ENCODE peak calls at places on chromosome 16, in seven cellular contexts. P is choroid plexus epithelial cell, V is tibial nerve, K is coronary artery, U is heart left ventricle, T is prostate gland, J is upper lobe of right lung. R is an unnamed sample.

GRCh38 chr16:68276223-68276622 is 11.9 kb downstream of the SLC7A6 start:
- DNase-seq in P (no peak), V (no peak), K (no peak), U (no peak), T (no peak), J (no peak), R (no peak)

GRCh38 chr16:56408379-56409098 is 16.8 kb downstream of the AMFR start:
- DNase-seq in P (no peak), V (no peak), K (no peak), U (no peak), T (no peak), J (no peak), R (no peak)

GRCh38 chr16:11349599-11350276 is 4.5 kb downstream of the RMI2 start:
- DNase-seq in P (no peak), V (peak), K (peak), U (peak), T (peak), J (peak), R (no peak)

GRCh38 chr16:1048442-1049112 is 24.0 kb upstream of the SSTR5 start:
- DNase-seq in P (peak), V (peak), K (no peak), U (peak), T (no peak), J (no peak), R (no peak)

GRCh38 chr16:29779474-29779873 is 1.4 kb downstream of the ZG16 start:
- DNase-seq in P (no peak), V (no peak), K (no peak), U (no peak), T (no peak), J (no peak), R (no peak)

GRCh38 chr16:1825864-1826690 is 548 bp downstream of the HAGH start:
- DNase-seq in P (no peak), V (no peak), K (no peak), U (peak), T (no peak), J (peak), R (peak)

GRCh38 chr16:61957075-61957474 is 79.2 kb downstream of the CDH8 start:
- DNase-seq in P (no peak), V (no peak), K (no peak), U (no peak), T (no peak), J (no peak), R (no peak)

GRCh38 chr16:3180445-3180878 is 7.5 kb upstream of the OR1F1 start:
- DNase-seq in P (no peak), V (no peak), K (no peak), U (no peak), T (no peak), J (no peak), R (no peak)

GRCh38 chr16:27972500-27972899 is 91.0 kb downstream of the GSG1L start:
- DNase-seq in P (peak), V (no peak), K (no peak), U (no peak), T (no peak), J (peak), R (peak)

GRCh38 chr16:21101631-21102420 is 48.8 kb downstream of the DNAH3 start:
- DNase-seq in P (peak), V (no peak), K (no peak), U (no peak), T (no peak), J (no peak), R (no peak)

GRCh38 chr16:57115504-57116182 is 23.3 kb downstream of the CPNE2 start:
- DNase-seq in P (peak), V (peak), K (no peak), U (peak), T (peak), J (no peak), R (no peak)

GRCh38 chr16:1706386-1707192 is 594 bp downstream of the MAPK8IP3 start:
- DNase-seq in P (peak), V (no peak), K (no peak), U (no peak), T (no peak), J (peak), R (no peak)

GRCh38 chr16:86928517-86929148 is 350.3 kb downstream of the FOXL1 start:
- DNase-seq in P (no peak), V (no peak), K (no peak), U (no peak), T (no peak), J (no peak), R (no peak)

GRCh38 chr16:86929149-86929871 is 351.0 kb downstream of the FOXL1 start:
- DNase-seq in P (peak), V (no peak), K (no peak), U (peak), T (no peak), J (no peak), R (no peak)

GRCh38 chr16:86930663-86931062 is 352.3 kb downstream of the FOXL1 start:
- DNase-seq in P (no peak), V (no peak), K (no peak), U (no peak), T (no peak), J (no peak), R (no peak)

GRCh38 chr16:86931410-86931941 is 353.1 kb downstream of the FOXL1 start:
- DNase-seq in P (peak), V (peak), K (peak), U (peak), T (no peak), J (no peak), R (no peak)

DNA sequence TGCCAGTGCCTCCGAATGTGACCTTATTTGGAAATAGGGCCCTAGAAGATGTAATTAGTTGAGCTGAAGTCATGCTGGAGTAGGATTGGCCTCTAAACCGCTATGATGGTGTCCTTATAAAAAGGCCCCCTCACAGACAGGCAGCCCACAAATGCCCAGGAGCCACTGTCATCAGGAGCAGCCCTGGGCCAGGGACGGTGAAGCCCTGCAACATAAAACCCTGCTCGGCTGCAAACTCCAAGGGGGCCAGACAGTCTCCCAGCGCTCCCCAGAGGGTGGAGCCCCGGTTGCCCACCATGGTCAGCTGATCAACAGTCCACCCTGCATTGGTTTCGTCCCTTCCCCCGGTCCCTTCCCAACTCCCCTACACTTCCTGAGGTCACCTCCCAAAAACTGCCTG is 351.7 kb downstream of the FOXL1 start:
- DNase-seq in P (no peak), V (no peak), K (no peak), U (no peak), T (no peak), J (no peak), R (no peak)
- H3K4me3 ChIP-seq in P (no peak), V (no peak), K (peak), U (no peak), T (no peak), J (no peak), R (no peak)

GRCh38 chr16:50741225-50741807 is 570 bp upstream of the CYLD start:
- DNase-seq in P (no peak), V (no peak), K (no peak), U (no peak), T (no peak), J (peak), R (no peak)
- H3K4me3 ChIP-seq in P (peak), V (peak), K (peak), U (peak), T (peak), J (peak), R (peak)

DNA sequence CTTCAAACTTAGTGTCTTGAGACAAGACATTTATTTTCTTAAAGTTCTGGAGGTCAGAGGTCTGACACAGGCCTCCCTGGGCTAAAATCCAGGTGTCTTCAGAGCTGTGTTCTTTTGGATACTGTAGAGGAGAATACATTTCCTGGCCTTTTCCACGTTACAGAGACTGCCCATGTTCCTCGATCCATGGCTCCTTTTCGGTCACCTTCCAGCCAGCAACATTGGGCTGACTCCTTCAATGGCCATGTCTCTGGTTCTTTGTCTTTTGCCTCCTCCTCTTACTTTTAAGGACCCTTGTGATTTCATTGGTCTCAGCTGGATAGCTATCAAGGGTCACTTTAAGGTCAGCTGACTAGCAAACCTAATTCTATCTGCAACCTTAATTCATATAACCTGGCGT is 212.4 kb downstream of the WWOX start:
- DNase-seq in P (no peak), V (no peak), K (no peak), U (no peak), T (no peak), J (no peak), R (no peak)
- H3K4me3 ChIP-seq in P (no peak), V (no peak), K (no peak), U (no peak), T (no peak), J (no peak), R (no peak)

GRCh38 chr16:70422543-70422942 is 16.4 kb downstream of the ST3GAL2 start:
- DNase-seq in P (no peak), V (no peak), K (no peak), U (no peak), T (no peak), J (no peak), R (no peak)
- H3K4me3 ChIP-seq in P (no peak), V (no peak), K (no peak), U (no peak), T (no peak), J (no peak), R (no peak)

GRCh38 chr16:66483689-66484452 is 56.8 kb downstream of the BEAN1 start:
- DNase-seq in P (peak), V (peak), K (peak), U (peak), T (peak), J (peak), R (peak)
- H3K4me3 ChIP-seq in P (no peak), V (no peak), K (no peak), U (no peak), T (no peak), J (no peak), R (no peak)

DNA sequence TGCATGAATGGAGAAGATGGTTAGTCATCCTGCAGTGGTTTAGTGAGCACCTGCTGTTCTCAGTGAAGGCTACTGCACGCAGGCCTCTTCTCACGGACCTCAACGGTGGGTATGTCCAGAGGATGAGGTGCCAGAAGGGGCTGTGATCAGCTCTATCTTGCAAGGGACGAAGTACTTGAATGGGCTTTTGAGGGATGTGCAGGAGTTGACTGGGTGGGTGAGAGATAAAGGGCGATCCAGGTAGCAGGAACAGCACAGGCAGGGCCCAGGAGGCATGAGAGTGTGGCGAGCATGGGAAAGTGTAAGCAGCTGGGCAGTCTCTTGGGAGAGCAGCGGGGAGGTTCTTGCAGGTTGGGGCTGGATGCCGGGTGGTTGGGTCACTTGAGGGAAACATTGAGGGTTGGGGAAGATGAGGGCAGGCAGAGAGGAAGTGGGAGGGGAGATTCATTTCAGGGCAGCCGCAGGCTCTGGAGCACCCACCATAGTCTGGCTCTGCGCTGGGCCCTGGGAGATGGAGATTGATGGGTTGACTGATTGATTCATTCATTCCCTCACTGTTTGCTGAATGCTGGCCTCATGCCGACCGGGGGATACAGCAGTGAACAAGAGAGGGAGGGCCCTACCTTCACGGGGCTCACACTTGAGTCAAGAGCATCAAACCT is 115.1 kb upstream of the CIBAR2 start:
- DNase-seq in P (no peak), V (no peak), K (no peak), U (no peak), T (no peak), J (no peak), R (no peak)
- H3K4me3 ChIP-seq in P (no peak), V (no peak), K (no peak), U (no peak), T (no peak), J (no peak), R (no peak)

GRCh38 chr16:85463228-85463611 is 149.9 kb upstream of the GSE1 start:
- DNase-seq in P (no peak), V (no peak), K (no peak), U (no peak), T (no peak), J (no peak), R (no peak)

GRCh38 chr16:85463672-85464071 is 149.4 kb upstream of the GSE1 start:
- DNase-seq in P (no peak), V (no peak), K (no peak), U (no peak), T (no peak), J (no peak), R (no peak)

GRCh38 chr16:85460983-85461813 is 151.9 kb upstream of the GSE1 start:
- DNase-seq in P (peak), V (no peak), K (no peak), U (no peak), T (no peak), J (no peak), R (no peak)

GRCh38 chr16:85461814-85462404 is 151.2 kb upstream of the GSE1 start:
- DNase-seq in P (peak), V (no peak), K (no peak), U (no peak), T (no peak), J (peak), R (peak)

GRCh38 chr16:85462405-85463227 is 150.5 kb upstream of the GSE1 start:
- DNase-seq in P (no peak), V (no peak), K (no peak), U (peak), T (no peak), J (peak), R (no peak)
- H3K4me3 ChIP-seq in P (peak), V (peak), K (peak), U (peak), T (peak), J (peak), R (peak)